ENCODE peak calls at places on chromosomes 11 and 22, in seven cellular contexts. One of them, this sample, is unnamed.

GRCh38 chr11:70913715-70914231 is 338.6 kb downstream of the SHANK2 start:
- DNase-seq in mucosa of descending colon: peak
- DNase-seq in choroid plexus epithelial cell: no peak
- DNase-seq in foreskin fibroblast: no peak
- DNase-seq in heart left ventricle: no peak
- DNase-seq in RWPE2: no peak
- DNase-seq in GM12865: no peak
- DNase-seq in this sample: no peak

GRCh38 chr11:11667056-11667455 is 45.3 kb upstream of the GALNT18 start:
- DNase-seq in mucosa of descending colon: no peak
- DNase-seq in choroid plexus epithelial cell: no peak
- DNase-seq in foreskin fibroblast: peak
- DNase-seq in heart left ventricle: no peak
- DNase-seq in RWPE2: no peak
- DNase-seq in GM12865: no peak
- DNase-seq in this sample: no peak

GRCh38 chr11:1771700-1772099 is 8.0 kb upstream of the CTSD start:
- DNase-seq in mucosa of descending colon: no peak
- DNase-seq in choroid plexus epithelial cell: peak
- DNase-seq in foreskin fibroblast: peak
- DNase-seq in heart left ventricle: peak
- DNase-seq in RWPE2: no peak
- DNase-seq in GM12865: no peak
- DNase-seq in this sample: peak

GRCh38 chr11:35364101-35364780 is 55.1 kb downstream of the SLC1A2 start:
- DNase-seq in mucosa of descending colon: peak
- DNase-seq in choroid plexus epithelial cell: peak
- DNase-seq in foreskin fibroblast: peak
- DNase-seq in heart left ventricle: peak
- DNase-seq in RWPE2: peak
- DNase-seq in GM12865: no peak
- DNase-seq in this sample: peak

GRCh38 chr11:126357055-126357962 is 1.8 kb downstream of the ST3GAL4 start:
- DNase-seq in mucosa of descending colon: no peak
- DNase-seq in choroid plexus epithelial cell: no peak
- DNase-seq in foreskin fibroblast: no peak
- DNase-seq in heart left ventricle: no peak
- DNase-seq in RWPE2: no peak
- DNase-seq in GM12865: no peak
- DNase-seq in this sample: no peak

GRCh38 chr11:126607374-126607773 is 251.9 kb downstream of the ST3GAL4 start:
- DNase-seq in mucosa of descending colon: peak
- DNase-seq in choroid plexus epithelial cell: peak
- DNase-seq in foreskin fibroblast: peak
- DNase-seq in heart left ventricle: peak
- DNase-seq in RWPE2: no peak
- DNase-seq in GM12865: peak
- DNase-seq in this sample: peak

GRCh38 chr11:61841636-61842332 is 13.7 kb downstream of the FADS2 start:
- DNase-seq in mucosa of descending colon: no peak
- DNase-seq in choroid plexus epithelial cell: no peak
- DNase-seq in foreskin fibroblast: no peak
- DNase-seq in heart left ventricle: no peak
- DNase-seq in RWPE2: no peak
- DNase-seq in GM12865: no peak
- DNase-seq in this sample: no peak

GRCh38 chr11:11821899-11822298 is 19.9 kb upstream of the USP47 start:
- DNase-seq in mucosa of descending colon: no peak
- DNase-seq in choroid plexus epithelial cell: no peak
- DNase-seq in foreskin fibroblast: no peak
- DNase-seq in heart left ventricle: no peak
- DNase-seq in RWPE2: no peak
- DNase-seq in GM12865: no peak
- DNase-seq in this sample: no peak

GRCh38 chr22:46001426-46002106 is 24.6 kb upstream of the WNT7B start:
- DNase-seq in mucosa of descending colon: no peak
- DNase-seq in choroid plexus epithelial cell: peak
- DNase-seq in foreskin fibroblast: no peak
- DNase-seq in heart left ventricle: peak
- DNase-seq in RWPE2: peak
- DNase-seq in GM12865: no peak
- DNase-seq in this sample: no peak

GRCh38 chr11:70736461-70736860 is 338.1 kb downstream of the CTTN start:
- DNase-seq in mucosa of descending colon: no peak
- DNase-seq in choroid plexus epithelial cell: no peak
- DNase-seq in foreskin fibroblast: no peak
- DNase-seq in heart left ventricle: no peak
- DNase-seq in RWPE2: no peak
- DNase-seq in GM12865: no peak
- DNase-seq in this sample: no peak

GRCh38 chr11:6320411-6321207 is at the start of gene CAVIN3:
- DNase-seq in mucosa of descending colon: peak
- DNase-seq in choroid plexus epithelial cell: peak
- DNase-seq in foreskin fibroblast: peak
- DNase-seq in heart left ventricle: peak
- DNase-seq in RWPE2: peak
- DNase-seq in GM12865: peak
- DNase-seq in this sample: peak

GRCh38 chr11:17224727-17225126 is 16.9 kb upstream of the PIK3C2A start:
- DNase-seq in mucosa of descending colon: no peak
- DNase-seq in choroid plexus epithelial cell: peak
- DNase-seq in foreskin fibroblast: peak
- DNase-seq in heart left ventricle: no peak
- DNase-seq in RWPE2: no peak
- DNase-seq in GM12865: no peak
- DNase-seq in this sample: no peak

GRCh38 chr22:20494978-20495860 is at the start of gene KLHL22:
- DNase-seq in mucosa of descending colon: peak
- DNase-seq in choroid plexus epithelial cell: peak
- DNase-seq in foreskin fibroblast: peak
- DNase-seq in heart left ventricle: peak
- DNase-seq in RWPE2: no peak
- DNase-seq in GM12865: peak
- DNase-seq in this sample: peak

GRCh38 chr11:109140426-109140825 is 281.6 kb upstream of the C11orf87 start:
- DNase-seq in mucosa of descending colon: no peak
- DNase-seq in choroid plexus epithelial cell: no peak
- DNase-seq in foreskin fibroblast: no peak
- DNase-seq in heart left ventricle: no peak
- DNase-seq in RWPE2: no peak
- DNase-seq in GM12865: no peak
- DNase-seq in this sample: no peak

GRCh38 chr22:35257321-35258143 is at the start of gene HMGXB4:
- DNase-seq in mucosa of descending colon: peak
- DNase-seq in choroid plexus epithelial cell: peak
- DNase-seq in foreskin fibroblast: peak
- DNase-seq in heart left ventricle: peak
- DNase-seq in RWPE2: peak
- DNase-seq in GM12865: peak
- DNase-seq in this sample: peak

GRCh38 chr22:17205432-17205831 is 13.8 kb downstream of the ADA2 start:
- DNase-seq in mucosa of descending colon: no peak
- DNase-seq in choroid plexus epithelial cell: no peak
- DNase-seq in foreskin fibroblast: no peak
- DNase-seq in heart left ventricle: no peak
- DNase-seq in RWPE2: no peak
- DNase-seq in GM12865: peak
- DNase-seq in this sample: no peak

GRCh38 chr11:73596547-73596946 is 1.4 kb downstream of the FAM168A start:
- DNase-seq in mucosa of descending colon: no peak
- DNase-seq in choroid plexus epithelial cell: no peak
- DNase-seq in foreskin fibroblast: no peak
- DNase-seq in heart left ventricle: no peak
- DNase-seq in RWPE2: no peak
- DNase-seq in GM12865: no peak
- DNase-seq in this sample: no peak
- H3K4me3 ChIP-seq in mucosa of descending colon: no peak
- H3K4me3 ChIP-seq in choroid plexus epithelial cell: peak
- H3K4me3 ChIP-seq in foreskin fibroblast: peak
- H3K4me3 ChIP-seq in heart left ventricle: no peak
- H3K4me3 ChIP-seq in RWPE2: no peak
- H3K4me3 ChIP-seq in GM12865: peak
- H3K4me3 ChIP-seq in this sample: no peak

DNA sequence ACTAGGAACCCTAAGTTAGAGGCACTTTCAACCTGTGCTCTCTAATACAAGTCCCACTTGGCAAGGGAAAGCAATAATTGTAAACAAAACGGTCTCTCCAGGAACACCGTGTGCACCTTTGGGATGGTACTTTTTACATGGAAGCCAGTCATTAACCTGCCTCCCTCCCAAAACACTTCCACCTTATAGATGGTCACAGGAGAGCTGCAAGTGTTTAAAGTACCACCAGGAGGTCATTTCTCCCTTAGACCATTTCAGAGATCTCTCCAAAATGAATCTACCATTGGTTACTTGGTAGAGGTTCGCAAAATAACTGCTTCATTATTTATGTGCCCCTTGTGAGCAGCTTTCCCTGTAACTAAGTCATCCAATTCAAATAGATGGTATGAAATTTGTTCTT is 375.3 kb downstream of the DYNC2H1 start:
- DNase-seq in mucosa of descending colon: no peak
- DNase-seq in choroid plexus epithelial cell: no peak
- DNase-seq in foreskin fibroblast: no peak
- DNase-seq in heart left ventricle: no peak
- DNase-seq in RWPE2: no peak
- DNase-seq in GM12865: no peak
- DNase-seq in this sample: no peak
- TF ChIP-seq CTCF in mucosa of descending colon: no peak
- TF ChIP-seq CTCF in choroid plexus epithelial cell: no peak
- TF ChIP-seq CTCF in foreskin fibroblast: no peak
- TF ChIP-seq CTCF in heart left ventricle: no peak
- TF ChIP-seq CTCF in RWPE2: no peak
- TF ChIP-seq CTCF in GM12865: no peak
- TF ChIP-seq CTCF in this sample: no peak

GRCh38 chr11:57662893-57663292 is 5.0 kb upstream of the ZDHHC5 start:
- DNase-seq in mucosa of descending colon: no peak
- DNase-seq in choroid plexus epithelial cell: no peak
- DNase-seq in foreskin fibroblast: peak
- DNase-seq in heart left ventricle: no peak
- DNase-seq in RWPE2: no peak
- DNase-seq in GM12865: no peak
- DNase-seq in this sample: no peak

GRCh38 chr11:57667715-57668466 is at the start of gene ZDHHC5:
- DNase-seq in mucosa of descending colon: peak
- DNase-seq in choroid plexus epithelial cell: peak
- DNase-seq in foreskin fibroblast: peak
- DNase-seq in heart left ventricle: peak
- DNase-seq in RWPE2: peak
- DNase-seq in GM12865: peak
- DNase-seq in this sample: peak

GRCh38 chr11:57667065-57667714 is 724 bp upstream of the ZDHHC5 start:
- DNase-seq in mucosa of descending colon: peak
- DNase-seq in choroid plexus epithelial cell: peak
- DNase-seq in foreskin fibroblast: peak
- DNase-seq in heart left ventricle: peak
- DNase-seq in RWPE2: peak
- DNase-seq in GM12865: peak
- DNase-seq in this sample: peak

GRCh38 chr11:57659669-57660068 is 2.1 kb downstream of the CLP1 start:
- DNase-seq in mucosa of descending colon: no peak
- DNase-seq in choroid plexus epithelial cell: no peak
- DNase-seq in foreskin fibroblast: no peak
- DNase-seq in heart left ventricle: no peak
- DNase-seq in RWPE2: no peak
- DNase-seq in GM12865: no peak
- DNase-seq in this sample: no peak

GRCh38 chr11:57663975-57664374 is 3.9 kb upstream of the ZDHHC5 start:
- DNase-seq in mucosa of descending colon: no peak
- DNase-seq in choroid plexus epithelial cell: no peak
- DNase-seq in foreskin fibroblast: no peak
- DNase-seq in heart left ventricle: no peak
- DNase-seq in RWPE2: no peak
- DNase-seq in GM12865: no peak
- DNase-seq in this sample: no peak
- H3K4me3 ChIP-seq in mucosa of descending colon: no peak
- H3K4me3 ChIP-seq in choroid plexus epithelial cell: no peak
- H3K4me3 ChIP-seq in foreskin fibroblast: no peak
- H3K4me3 ChIP-seq in heart left ventricle: no peak
- H3K4me3 ChIP-seq in RWPE2: no peak
- H3K4me3 ChIP-seq in GM12865: no peak
- H3K4me3 ChIP-seq in this sample: no peak

DNA sequence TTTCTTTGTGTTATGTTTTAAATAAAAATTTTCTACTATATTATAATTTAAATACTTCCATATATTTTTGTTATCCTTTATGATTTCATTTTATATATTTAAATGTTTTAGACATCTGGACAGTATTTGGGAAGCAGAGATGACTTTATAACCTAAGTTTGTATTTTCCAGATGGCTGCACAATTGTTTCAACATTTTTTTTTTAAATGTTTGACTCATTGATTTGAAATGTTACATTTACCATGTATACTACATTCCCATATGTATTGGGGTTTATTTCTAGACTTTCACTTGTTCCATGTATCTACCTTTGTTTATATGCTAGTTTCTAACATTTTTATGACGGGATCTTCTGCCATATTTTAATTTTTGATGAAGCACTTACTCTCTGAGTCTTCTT is 766.5 kb downstream of the METTL15 start:
- DNase-seq in mucosa of descending colon: no peak
- DNase-seq in choroid plexus epithelial cell: no peak
- DNase-seq in foreskin fibroblast: peak
- DNase-seq in heart left ventricle: no peak
- DNase-seq in RWPE2: no peak
- DNase-seq in GM12865: no peak
- DNase-seq in this sample: no peak
- TF ChIP-seq CTCF in mucosa of descending colon: no peak
- TF ChIP-seq CTCF in choroid plexus epithelial cell: no peak
- TF ChIP-seq CTCF in foreskin fibroblast: no peak
- TF ChIP-seq CTCF in heart left ventricle: no peak
- TF ChIP-seq CTCF in RWPE2: no peak
- TF ChIP-seq CTCF in GM12865: no peak
- TF ChIP-seq CTCF in this sample: no peak

GRCh38 chr11:77075425-77075905 is 8.7 kb downstream of the CAPN5 start:
- DNase-seq in mucosa of descending colon: peak
- DNase-seq in choroid plexus epithelial cell: no peak
- DNase-seq in foreskin fibroblast: no peak
- DNase-seq in heart left ventricle: no peak
- DNase-seq in RWPE2: no peak
- DNase-seq in GM12865: no peak
- DNase-seq in this sample: no peak
- H3K4me3 ChIP-seq in mucosa of descending colon: no peak
- H3K4me3 ChIP-seq in choroid plexus epithelial cell: no peak
- H3K4me3 ChIP-seq in foreskin fibroblast: no peak
- H3K4me3 ChIP-seq in heart left ventricle: no peak
- H3K4me3 ChIP-seq in RWPE2: no peak
- H3K4me3 ChIP-seq in GM12865: no peak
- H3K4me3 ChIP-seq in this sample: no peak